ENCODE peak calls at places on chromosomes 3 and 15, in seven cellular contexts. H is stimulated activated CD8-positive, alpha-beta memory T cell treated with anti-CD3 and anti-CD28 coated beads, Interleukin-15, amount 100 ng/mL, for 4 hours; Q is activated gamma-delta T cell treated with anti-CD3 and anti-CD28 coated beads, Interleukin-2, amount 50 U/mL, for 16 hours; J is neural crest cell; K is AG04449; G is mucosa of descending colon; F is glutamatergic neuron. L is an unnamed sample.

GRCh38 chr15:40630313-40630712 is 36.3 kb downstream of the KNL1 start:
- DNase-seq in F (no peak), H (no peak), Q (no peak), J (no peak), G (no peak), K (no peak), L (no peak)

GRCh38 chr3:50442940-50443579 is 60.4 kb downstream of the CACNA2D2 start:
- DNase-seq in G (no peak), J (no peak), Q (no peak), F (no peak), H (no peak), K (no peak), L (no peak)

GRCh38 chr3:185716436-185717090 is 108.3 kb downstream of the IGF2BP2 start:
- DNase-seq in H (no peak), Q (no peak), F (no peak), K (no peak), G (no peak), J (no peak), L (no peak)

GRCh38 chr3:9623148-9623547 is 26.2 kb upstream of the MTMR14 start:
- DNase-seq in K (no peak), H (no peak), G (no peak), J (no peak), F (no peak), Q (no peak), L (no peak)

GRCh38 chr15:83475551-83475950 is 28.4 kb downstream of the SH3GL3 start:
- DNase-seq in K (peak), G (no peak), H (no peak), F (no peak), Q (no peak), J (no peak), L (no peak)

GRCh38 chr3:124467980-124468902 is 262.0 kb upstream of the UMPS start:
- DNase-seq in K (no peak), F (peak), G (no peak), J (peak), Q (no peak), H (no peak), L (peak)

GRCh38 chr15:49831206-49831965 is 210.5 kb downstream of the DTWD1 start:
- DNase-seq in K (peak), Q (no peak), H (no peak), F (no peak), G (no peak), J (no peak), L (peak)

GRCh38 chr15:50865515-50866370 is 42.7 kb upstream of the AP4E1 start:
- DNase-seq in K (no peak), Q (no peak), F (no peak), G (no peak), H (no peak), J (no peak), L (no peak)

GRCh38 chr3:138078901-138079344 is 36.5 kb downstream of the DZIP1L start:
- DNase-seq in Q (no peak), K (peak), G (no peak), H (no peak), J (no peak), F (no peak), L (no peak)

GRCh38 chr3:113736548-113737089 is 9.4 kb downstream of the NAA50 start:
- DNase-seq in Q (no peak), K (no peak), G (no peak), J (peak), H (no peak), F (no peak), L (no peak)

GRCh38 chr15:55372701-55373440 is 35.3 kb downstream of the CCPG1 start:
- DNase-seq in H (no peak), K (no peak), F (no peak), Q (no peak), G (no peak), J (no peak), L (no peak)

GRCh38 chr3:86702381-86702958 is 288.5 kb downstream of the VGLL3 start:
- DNase-seq in K (no peak), H (no peak), G (no peak), F (no peak), Q (no peak), J (no peak), L (no peak)

GRCh38 chr3:30346927-30347320 is 259.5 kb upstream of the TGFBR2 start:
- DNase-seq in J (no peak), F (no peak), Q (no peak), K (no peak), H (no peak), G (no peak), L (no peak)

GRCh38 chr3:58009026-58009748 is 965 bp downstream of the FLNB start:
- DNase-seq in H (no peak), F (no peak), G (peak), J (no peak), K (no peak), Q (peak), L (peak)

GRCh38 chr15:39239562-39239961 is 341.3 kb upstream of the THBS1 start:
- DNase-seq in H (no peak), K (no peak), G (no peak), Q (no peak), J (no peak), F (no peak), L (no peak)

GRCh38 chr3:119927190-119927589 is 145.3 kb downstream of the NR1I2 start:
- DNase-seq in J (no peak), H (no peak), Q (no peak), F (no peak), G (no peak), K (no peak), L (no peak)

GRCh38 chr3:156812521-156813335 is 13.4 kb upstream of the LEKR1 start:
- DNase-seq in J (no peak), Q (no peak), H (no peak), F (no peak), G (no peak), K (no peak), L (peak)

GRCh38 chr3:71226565-71227281 is 356.8 kb downstream of the FOXP1 start:
- DNase-seq in F (no peak), Q (peak), K (no peak), G (peak), H (peak), J (no peak), L (no peak)

GRCh38 chr3:55333923-55334322 is 153.2 kb downstream of the WNT5A start:
- DNase-seq in K (peak), H (no peak), J (no peak), G (no peak), Q (no peak), F (no peak), L (no peak)

GRCh38 chr15:64842099-64842940 is 605 bp downstream of the PLEKHO2 start:
- DNase-seq in H (no peak), J (no peak), G (no peak), Q (no peak), F (no peak), K (no peak), L (peak)

GRCh38 chr15:91852741-91853500 is 587 bp upstream of the SLCO3A1 start:
- DNase-seq in J (peak), F (peak), Q (peak), G (peak), K (no peak), H (no peak), L (peak)

GRCh38 chr3:38731522-38731921 is 82.0 kb upstream of the SCN5A start:
- DNase-seq in G (no peak), K (no peak), H (no peak), F (no peak), J (no peak), Q (no peak), L (no peak)

GRCh38 chr3:69338891-69339290 is 47.0 kb downstream of the FRMD4B start:
- DNase-seq in Q (no peak), H (no peak), F (no peak), K (no peak), G (no peak), J (no peak), L (no peak)

GRCh38 chr3:186360779-186361178 is 1.3 kb downstream of the DGKG start:
- DNase-seq in H (no peak), K (no peak), G (no peak), J (no peak), Q (no peak), F (peak), L (peak)

GRCh38 chr3:113284453-113285050 is 73.2 kb downstream of the BOC start:
- DNase-seq in Q (no peak), G (no peak), K (no peak), H (no peak), J (no peak), F (no peak), L (no peak)

GRCh38 chr15:92801774-92802464 is 98.2 kb upstream of the CHD2 start:
- DNase-seq in K (peak), H (no peak), G (no peak), Q (no peak), J (no peak), F (no peak), L (peak)

GRCh38 chr3:42705962-42706585 is 3.5 kb upstream of the HHATL start:
- DNase-seq in G (peak), Q (no peak), J (no peak), K (no peak), F (no peak), H (no peak), L (no peak)